ENCODE peak calls at places on chromosomes 12 and 14, in five cellular contexts. E is neuronal stem cell, L is right cardiac atrium, X is hepatocyte, V is aorta. Q is an unnamed sample.

GRCh38 chr12:47946413-47947107 is 16.8 kb upstream of the TMEM106C start:
- DNase-seq in E (no peak), X (no peak), L (no peak), V (no peak), Q (no peak)

GRCh38 chr14:64421166-64421565 is 33.0 kb downstream of the MTHFD1 start:
- DNase-seq in X (no peak), E (no peak), L (no peak), V (no peak), Q (no peak)

GRCh38 chr12:121299662-121300061 is 3.2 kb upstream of the CAMKK2 start:
- DNase-seq in V (no peak), X (no peak), L (no peak), E (no peak), Q (no peak)

GRCh38 chr12:109714913-109715244 is 1.3 kb downstream of the FAM222A start:
- DNase-seq in E (no peak), V (no peak), L (no peak), X (no peak), Q (no peak)

GRCh38 chr14:46091819-46092218 is 559.8 kb downstream of the RPL10L start:
- DNase-seq in X (no peak), V (no peak), L (no peak), E (no peak), Q (no peak)

GRCh38 chr12:59737725-59738463 is 142.1 kb downstream of the SLC16A7 start:
- DNase-seq in X (no peak), L (no peak), E (no peak), V (no peak), Q (no peak)

GRCh38 chr12:20646239-20646827 is 48.8 kb upstream of the SLCO1C1 start:
- DNase-seq in X (peak), L (no peak), V (no peak), E (no peak), Q (no peak)

GRCh38 chr12:32437095-32437515 is 37.7 kb downstream of the FGD4 start:
- DNase-seq in E (no peak), X (peak), L (no peak), V (no peak), Q (no peak)

GRCh38 chr12:67068773-67069450 is 200.2 kb upstream of the CAND1 start:
- DNase-seq in L (peak), E (peak), V (no peak), X (peak), Q (no peak)

GRCh38 chr12:3827301-3828000 is 45.7 kb downstream of the PARP11 start:
- DNase-seq in X (no peak), V (no peak), L (no peak), E (no peak), Q (no peak)

GRCh38 chr12:57765698-57766463 is 997 bp downstream of the CYP27B1 start:
- DNase-seq in L (no peak), E (no peak), V (no peak), X (no peak), Q (no peak)

GRCh38 chr12:130953783-130954543 is at the start of gene ADGRD1:
- DNase-seq in L (peak), X (peak), V (peak), E (no peak), Q (no peak)
- H3K4me3 ChIP-seq in L (peak), X (peak), V (peak), E (no peak), Q (no peak)

DNA sequence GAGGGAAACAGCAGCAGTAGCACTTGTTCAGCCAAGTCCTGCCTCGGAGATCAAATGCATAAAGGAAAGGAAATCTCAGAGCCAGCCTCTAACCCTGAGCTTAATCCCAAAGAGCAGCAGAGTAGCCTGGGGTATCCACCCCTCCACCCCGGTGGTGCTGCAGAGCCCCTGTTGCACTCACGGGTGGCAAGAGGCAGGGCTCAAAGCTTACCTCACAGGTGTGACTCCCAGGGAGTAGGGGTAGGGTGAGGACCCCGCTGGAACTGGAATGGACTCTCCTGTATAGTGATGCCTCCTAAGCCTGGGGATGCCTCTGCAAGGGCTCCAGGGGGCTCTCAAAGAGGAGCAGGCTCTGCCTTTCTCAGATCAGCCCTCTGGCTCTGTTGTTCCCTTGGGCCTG is 211.1 kb downstream of the CACNA1C start:
- DNase-seq in V (no peak), L (no peak), E (no peak), X (no peak), Q (no peak)
- H3K4me3 ChIP-seq in V (no peak), L (no peak), E (no peak), X (no peak), Q (no peak)

DNA sequence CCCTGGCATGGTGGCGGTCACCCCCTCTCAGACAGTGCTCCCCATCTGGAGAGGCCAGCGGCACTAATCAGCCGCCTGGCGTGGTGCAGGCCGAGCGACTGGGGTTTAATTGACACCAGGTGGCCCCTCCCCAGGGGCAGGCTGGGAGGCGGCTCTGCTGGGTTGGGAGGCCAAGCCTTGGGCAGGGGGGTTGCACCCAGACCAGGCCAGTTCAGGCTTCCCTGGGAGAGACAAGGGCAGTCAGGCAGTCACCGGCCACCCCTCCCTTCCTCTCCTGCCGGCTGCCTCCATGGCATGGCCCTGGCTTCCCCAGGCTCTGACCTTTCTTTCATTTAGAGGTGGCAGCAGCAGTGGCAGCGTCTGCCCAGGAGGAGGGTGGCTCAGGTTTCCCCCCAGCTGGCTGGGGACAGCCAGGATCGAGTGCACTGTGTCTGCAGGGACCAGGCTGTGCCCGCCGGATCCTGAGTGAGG is 78.1 kb upstream of the NOS1 start:
- DNase-seq in L (peak), V (no peak), X (no peak), E (no peak), Q (no peak)
- H3K4me3 ChIP-seq in L (no peak), V (no peak), X (no peak), E (no peak), Q (no peak)

GRCh38 chr12:10363665-10363921 is 26.2 kb downstream of the KLRK1 start:
- DNase-seq in L (no peak), X (no peak), E (no peak), V (no peak), Q (no peak)

GRCh38 chr12:10361084-10361483 is 28.8 kb downstream of the KLRK1 start:
- DNase-seq in E (no peak), X (no peak), V (no peak), L (no peak), Q (peak)

GRCh38 chr12:10361622-10362021 is 28.2 kb downstream of the KLRK1 start:
- DNase-seq in L (no peak), V (no peak), X (peak), E (no peak), Q (no peak)

GRCh38 chr12:10362828-10363664 is 26.8 kb downstream of the KLRK1 start:
- DNase-seq in V (no peak), X (no peak), E (no peak), L (no peak), Q (no peak)

GRCh38 chr12:10362325-10362724 is 27.5 kb downstream of the KLRK1 start:
- DNase-seq in X (no peak), E (no peak), L (no peak), V (no peak), Q (no peak)
- H3K4me3 ChIP-seq in X (no peak), E (no peak), L (no peak), V (no peak), Q (no peak)